ENCODE peak calls at places on chromosome 7, in nine cellular contexts. X is astrocyte of the cerebellum; M is pons; N is cardiac fibroblast; Z is left colon; H is activated CD8-positive, alpha-beta T cell treated with anti-CD3 and anti-CD28 coated beads for 36 hours; Q is fibroblast of the conjunctiva; P is A673; S is activated T-helper 1 cell treated with anti-CD3 and anti-CD28 coated beads, Interleukin-12 subunit alpha, Interleukin-12 subunit beta, Interleukin-2, Interleukin-4 antibody, amounts not matched to agents 30 ng/mL and 10 ng/mL and 1 ng/mL, durations not matched to agents 14 hours and 24 hours and 36 hours. V is an unnamed sample.

GRCh38 chr7:5448378-5449042 is 24.9 kb upstream of the TNRC18 start:
- DNase-seq in N (no peak), S (no peak), X (no peak), Q (no peak), H (no peak), Z (no peak), P (no peak), M (no peak), V (no peak)

GRCh38 chr7:38855867-38856266 is 53.1 kb downstream of the VPS41 start:
- DNase-seq in Z (no peak), H (no peak), Q (no peak), S (no peak), M (no peak), P (no peak), X (no peak), N (peak; percentile 30), V (no peak)

GRCh38 chr7:74466196-74466813 is 12.6 kb downstream of the GTF2IRD1 start:
- DNase-seq in Q (no peak), S (no peak), N (no peak), P (no peak), H (no peak), X (no peak), M (peak; percentile 75), Z (no peak), V (no peak)

GRCh38 chr7:100141554-100141949 is 7.2 kb upstream of the LAMTOR4 start:
- DNase-seq in S (no peak), M (no peak), Q (no peak), Z (no peak), X (no peak), P (no peak), N (no peak), H (no peak), V (no peak)

GRCh38 chr7:51123322-51124021 is 193.1 kb downstream of the COBL start:
- DNase-seq in N (peak; percentile 94), X (peak; percentile 12), M (peak; percentile 77), H (peak; percentile 86), S (peak; percentile 52), Z (no peak), Q (peak; percentile 57), P (no peak), V (peak; percentile 94)

GRCh38 chr7:51129527-51130472 is 186.8 kb downstream of the COBL start:
- DNase-seq in H (no peak), Z (no peak), S (no peak), Q (no peak), N (no peak), X (no peak), M (no peak), P (no peak), V (no peak)

GRCh38 chr7:83468251-83468739 is 180.6 kb downstream of the SEMA3E start:
- DNase-seq in H (peak; percentile 28), Z (peak; percentile 41), N (peak; percentile 99), X (peak; percentile 98), S (no peak), Q (peak; percentile 96), P (peak; percentile 94), M (peak; percentile 89), V (peak; percentile 98)

GRCh38 chr7:41247128-41247865 is 455.6 kb downstream of the INHBA start:
- DNase-seq in H (no peak), P (no peak), M (peak; percentile 24), Q (no peak), N (peak; percentile 24), Z (no peak), S (no peak), X (peak; percentile 24), V (no peak)

GRCh38 chr7:45578022-45578421 is 3.9 kb downstream of the ADCY1 start:
- DNase-seq in M (no peak), Z (no peak), S (no peak), X (no peak), N (no peak), P (no peak), H (no peak), Q (no peak), V (no peak)

GRCh38 chr7:126411821-126412383 is 840.8 kb downstream of the GRM8 start:
- DNase-seq in P (no peak), M (no peak), Q (no peak), H (no peak), X (no peak), N (no peak), S (no peak), Z (no peak), V (no peak)

GRCh38 chr7:98213296-98213873 is 2.1 kb downstream of the BHLHA15 start:
- DNase-seq in Z (no peak), M (no peak), P (no peak), H (no peak), N (no peak), X (no peak), Q (no peak), S (no peak), V (no peak)

GRCh38 chr7:92489634-92490033 is 11.9 kb upstream of the ERVW-1 start:
- DNase-seq in M (peak; percentile 29), Q (no peak), H (no peak), Z (no peak), P (no peak), N (peak; percentile 7), X (no peak), S (no peak), V (no peak)

GRCh38 chr7:88758355-88759215 is 915 bp upstream of the ZNF804B start:
- DNase-seq in H (peak; percentile 1), N (no peak), P (peak; percentile 14), X (no peak), S (no peak), Q (no peak), Z (peak; percentile 10), M (peak; percentile 31), V (no peak)

GRCh38 chr7:106329408-106329807 is 44.6 kb upstream of the NAMPT start:
- DNase-seq in M (no peak), N (no peak), Z (no peak), X (no peak), P (no peak), Q (no peak), S (no peak), H (no peak), V (no peak)

GRCh38 chr7:148501707-148502139 is 88.8 kb upstream of the C7orf33 start:
- DNase-seq in Z (peak; percentile 35), M (no peak), Q (no peak), H (peak; percentile 43), S (no peak), P (peak; percentile 10), X (no peak), N (peak; percentile 7), V (no peak)

GRCh38 chr7:136501151-136501550 is 367.3 kb upstream of the CHRM2 start:
- DNase-seq in M (no peak), Q (no peak), X (no peak), H (no peak), Z (no peak), N (no peak), P (no peak), S (no peak), V (no peak)